ENCODE peak calls at places on chromosomes 4 and X, in nine cellular contexts. One of them, this sample, is unnamed.
A peak's percentile ranks its signal among the peaks of the same experiment; 100 is the strongest.

GRCh38 chrX:150731795-150732194 is 38.6 kb downstream of the MTMR1 start:
- DNase-seq in tibial nerve: no peak
- DNase-seq in heart left ventricle: no peak
- DNase-seq in Peyer's patch: no peak
- DNase-seq in endothelial cell of umbilical vein: no peak
- DNase-seq in DND-41: no peak
- DNase-seq in suprapubic skin: no peak
- DNase-seq in endodermal cell: no peak
- DNase-seq in K562: peak; percentile 10
- DNase-seq in this sample: no peak

GRCh38 chrX:129462707-129463106 is 60.6 kb downstream of the SMARCA1 start:
- DNase-seq in tibial nerve: no peak
- DNase-seq in suprapubic skin: no peak
- DNase-seq in endothelial cell of umbilical vein: no peak
- DNase-seq in endodermal cell: no peak
- DNase-seq in heart left ventricle: no peak
- DNase-seq in Peyer's patch: no peak
- DNase-seq in DND-41: no peak
- DNase-seq in K562: no peak
- DNase-seq in this sample: no peak

GRCh38 chrX:55624403-55624802 is 1.2 kb downstream of the FOXR2 start:
- DNase-seq in Peyer's patch: no peak
- DNase-seq in tibial nerve: no peak
- DNase-seq in suprapubic skin: no peak
- DNase-seq in heart left ventricle: no peak
- DNase-seq in endodermal cell: no peak
- DNase-seq in endothelial cell of umbilical vein: no peak
- DNase-seq in K562: no peak
- DNase-seq in DND-41: no peak
- DNase-seq in this sample: no peak

GRCh38 chr4:104490770-104491395 is 3.8 kb downstream of the CXXC4 start:
- DNase-seq in DND-41: peak; percentile 74
- DNase-seq in heart left ventricle: peak; percentile 83
- DNase-seq in tibial nerve: peak; percentile 35
- DNase-seq in endothelial cell of umbilical vein: peak; percentile 39
- DNase-seq in Peyer's patch: peak; percentile 22
- DNase-seq in suprapubic skin: peak; percentile 81
- DNase-seq in K562: peak; percentile 48
- DNase-seq in endodermal cell: peak; percentile 86
- DNase-seq in this sample: no peak

GRCh38 chrX:65635371-65635770 is 32.1 kb upstream of the MSN start:
- DNase-seq in endothelial cell of umbilical vein: no peak
- DNase-seq in heart left ventricle: no peak
- DNase-seq in endodermal cell: no peak
- DNase-seq in tibial nerve: peak; percentile 6
- DNase-seq in K562: no peak
- DNase-seq in suprapubic skin: no peak
- DNase-seq in DND-41: no peak
- DNase-seq in Peyer's patch: no peak
- DNase-seq in this sample: no peak

GRCh38 chrX:1124531-1124930 is 87.9 kb downstream of the CRLF2 start:
- DNase-seq in tibial nerve: no peak
- DNase-seq in suprapubic skin: no peak
- DNase-seq in Peyer's patch: no peak
- DNase-seq in heart left ventricle: no peak
- DNase-seq in DND-41: no peak
- DNase-seq in endothelial cell of umbilical vein: no peak
- DNase-seq in K562: no peak
- DNase-seq in endodermal cell: peak; percentile 27
- DNase-seq in this sample: no peak

GRCh38 chr4:22434895-22435294 is 81.0 kb downstream of the ADGRA3 start:
- DNase-seq in suprapubic skin: no peak
- DNase-seq in DND-41: no peak
- DNase-seq in Peyer's patch: no peak
- DNase-seq in heart left ventricle: no peak
- DNase-seq in endothelial cell of umbilical vein: peak; percentile 61
- DNase-seq in endodermal cell: peak; percentile 83
- DNase-seq in K562: peak; percentile 10
- DNase-seq in tibial nerve: no peak
- DNase-seq in this sample: no peak

GRCh38 chrX:1582686-1583437 is 8.5 kb upstream of the AKAP17A start:
- DNase-seq in endothelial cell of umbilical vein: no peak
- DNase-seq in DND-41: no peak
- DNase-seq in suprapubic skin: no peak
- DNase-seq in Peyer's patch: no peak
- DNase-seq in tibial nerve: no peak
- DNase-seq in endodermal cell: peak; percentile 32
- DNase-seq in heart left ventricle: no peak
- DNase-seq in K562: no peak
- DNase-seq in this sample: no peak

GRCh38 chr4:183185018-183185417 is 86.0 kb downstream of the WWC2 start:
- DNase-seq in endothelial cell of umbilical vein: no peak
- DNase-seq in Peyer's patch: no peak
- DNase-seq in suprapubic skin: no peak
- DNase-seq in tibial nerve: no peak
- DNase-seq in heart left ventricle: no peak
- DNase-seq in endodermal cell: no peak
- DNase-seq in DND-41: no peak
- DNase-seq in K562: no peak
- DNase-seq in this sample: no peak

GRCh38 chr4:164116286-164116685 is 621.8 kb downstream of the TMA16 start:
- DNase-seq in suprapubic skin: no peak
- DNase-seq in K562: no peak
- DNase-seq in endothelial cell of umbilical vein: no peak
- DNase-seq in DND-41: no peak
- DNase-seq in endodermal cell: no peak
- DNase-seq in heart left ventricle: no peak
- DNase-seq in Peyer's patch: no peak
- DNase-seq in tibial nerve: no peak
- DNase-seq in this sample: no peak

GRCh38 chr4:81627617-81628016 is 155.9 kb upstream of the RASGEF1B start:
- DNase-seq in DND-41: no peak
- DNase-seq in heart left ventricle: no peak
- DNase-seq in suprapubic skin: no peak
- DNase-seq in endothelial cell of umbilical vein: no peak
- DNase-seq in K562: no peak
- DNase-seq in Peyer's patch: no peak
- DNase-seq in tibial nerve: no peak
- DNase-seq in endodermal cell: peak; percentile 61
- DNase-seq in this sample: no peak

GRCh38 chrX:13427441-13428054 is 107.7 kb upstream of the ATXN3L start:
- DNase-seq in Peyer's patch: no peak
- DNase-seq in endothelial cell of umbilical vein: peak; percentile 1
- DNase-seq in heart left ventricle: no peak
- DNase-seq in tibial nerve: no peak
- DNase-seq in K562: peak; percentile 7
- DNase-seq in suprapubic skin: no peak
- DNase-seq in endodermal cell: no peak
- DNase-seq in DND-41: no peak
- DNase-seq in this sample: no peak

GRCh38 chrX:13742397-13743176 is 8.0 kb downstream of the OFD1 start:
- DNase-seq in K562: no peak
- DNase-seq in suprapubic skin: no peak
- DNase-seq in heart left ventricle: no peak
- DNase-seq in Peyer's patch: peak; percentile 31
- DNase-seq in tibial nerve: no peak
- DNase-seq in endothelial cell of umbilical vein: no peak
- DNase-seq in DND-41: no peak
- DNase-seq in endodermal cell: no peak
- DNase-seq in this sample: peak; percentile 29

DNA sequence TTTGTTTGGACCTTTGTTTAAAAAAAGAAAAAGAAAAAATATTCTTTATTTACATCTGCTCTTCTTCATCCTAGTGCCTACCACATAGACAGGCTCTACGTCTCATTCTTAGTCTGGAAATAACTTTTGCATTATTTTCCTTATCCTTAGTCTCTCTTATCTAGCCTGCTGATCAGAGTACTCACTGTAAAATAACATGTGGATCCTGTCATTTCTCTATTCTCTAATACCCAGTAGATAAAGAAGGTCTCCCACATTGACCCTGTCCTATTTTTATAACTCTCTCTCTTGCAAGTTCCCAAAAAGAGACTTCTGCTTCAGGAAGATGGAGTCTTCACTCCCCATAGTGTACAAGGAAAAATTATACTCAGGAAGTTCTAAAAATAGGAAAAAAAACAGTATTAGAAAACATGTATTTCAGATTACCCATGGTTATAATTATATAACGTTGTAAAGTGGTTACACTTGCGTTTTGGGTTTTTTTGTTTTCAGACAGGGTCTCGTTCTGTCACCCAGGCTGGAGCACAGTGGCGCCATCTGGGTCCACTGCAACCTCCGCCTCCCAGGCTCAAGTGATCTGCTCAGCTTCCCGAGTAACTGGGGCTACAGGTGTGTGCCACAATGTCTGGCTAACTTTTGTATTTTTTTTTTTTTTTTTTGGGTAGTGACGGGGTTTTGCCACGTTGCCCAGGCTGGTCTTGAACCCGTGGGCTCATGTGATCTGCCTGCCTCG is 23.8 kb downstream of the ZFX start:
- DNase-seq in DND-41: no peak
- DNase-seq in endodermal cell: peak; percentile 69
- DNase-seq in suprapubic skin: no peak
- DNase-seq in endothelial cell of umbilical vein: no peak
- DNase-seq in Peyer's patch: no peak
- DNase-seq in K562: no peak
- DNase-seq in tibial nerve: no peak
- DNase-seq in heart left ventricle: no peak
- DNase-seq in this sample: no peak
- H3K36me3 ChIP-seq in DND-41: peaks cover 51% of the 10 kb centered on the region
- H3K36me3 ChIP-seq in endodermal cell: peaks cover 36% of the 10 kb centered on the region
- H3K36me3 ChIP-seq in suprapubic skin: peaks cover 25% of the 10 kb centered on the region
- H3K36me3 ChIP-seq in endothelial cell of umbilical vein: no peaks in the 10 kb centered on the region
- H3K36me3 ChIP-seq in Peyer's patch: no peaks in the 10 kb centered on the region
- H3K36me3 ChIP-seq in K562: peaks cover 48% of the 10 kb centered on the region
- H3K36me3 ChIP-seq in tibial nerve: peaks cover 46% of the 10 kb centered on the region
- H3K36me3 ChIP-seq in heart left ventricle: peaks cover 46% of the 10 kb centered on the region
- H3K36me3 ChIP-seq in this sample: peaks cover 30% of the 10 kb centered on the region

GRCh38 chr4:7804759-7805385 is 134.8 kb downstream of the AFAP1 start:
- DNase-seq in heart left ventricle: no peak
- DNase-seq in Peyer's patch: no peak
- DNase-seq in DND-41: no peak
- DNase-seq in endothelial cell of umbilical vein: no peak
- DNase-seq in suprapubic skin: peak; percentile 54
- DNase-seq in tibial nerve: no peak
- DNase-seq in endodermal cell: peak; percentile 50
- DNase-seq in K562: no peak
- DNase-seq in this sample: no peak

GRCh38 chr4:7803992-7804758 is 135.5 kb downstream of the AFAP1 start:
- DNase-seq in DND-41: peak; percentile 76
- DNase-seq in heart left ventricle: peak; percentile 90
- DNase-seq in suprapubic skin: peak; percentile 90
- DNase-seq in K562: peak; percentile 86
- DNase-seq in endothelial cell of umbilical vein: peak; percentile 81
- DNase-seq in tibial nerve: peak; percentile 90
- DNase-seq in endodermal cell: peak; percentile 98
- DNase-seq in Peyer's patch: peak; percentile 71
- DNase-seq in this sample: peak; percentile 56

GRCh38 chr4:7805533-7806079 is 134.1 kb downstream of the AFAP1 start:
- DNase-seq in heart left ventricle: no peak
- DNase-seq in K562: no peak
- DNase-seq in endothelial cell of umbilical vein: peak; percentile 94
- DNase-seq in endodermal cell: peak; percentile 68
- DNase-seq in tibial nerve: no peak
- DNase-seq in Peyer's patch: no peak
- DNase-seq in suprapubic skin: no peak
- DNase-seq in DND-41: no peak
- DNase-seq in this sample: no peak

GRCh38 chr4:7802093-7802726 is 137.5 kb downstream of the AFAP1 start:
- DNase-seq in Peyer's patch: peak; percentile 64
- DNase-seq in endodermal cell: peak; percentile 96
- DNase-seq in endothelial cell of umbilical vein: peak; percentile 86
- DNase-seq in K562: peak; percentile 90
- DNase-seq in tibial nerve: peak; percentile 90
- DNase-seq in DND-41: peak; percentile 76
- DNase-seq in suprapubic skin: peak; percentile 88
- DNase-seq in heart left ventricle: no peak
- DNase-seq in this sample: peak; percentile 66

DNA sequence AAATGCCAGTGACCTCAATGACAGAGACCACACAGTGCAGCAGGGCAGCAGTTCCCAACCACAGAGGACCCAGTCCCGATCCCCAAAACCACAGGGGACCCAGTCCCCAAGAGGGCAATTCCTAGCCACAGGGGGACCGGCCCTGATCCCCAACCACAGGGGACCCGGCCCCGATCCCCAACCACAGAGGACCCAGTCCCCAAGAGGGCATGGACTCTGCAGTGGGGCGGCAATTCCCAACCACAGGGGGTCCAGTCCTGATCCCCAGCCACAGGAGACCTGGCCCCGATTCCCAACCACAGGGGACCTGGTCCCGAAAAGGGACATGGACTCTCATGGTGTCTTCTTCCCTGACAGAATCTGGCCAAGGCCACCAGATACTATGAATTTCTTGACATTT is 136.3 kb downstream of the AFAP1 start:
- DNase-seq in Peyer's patch: no peak
- DNase-seq in DND-41: no peak
- DNase-seq in heart left ventricle: no peak
- DNase-seq in suprapubic skin: peak; percentile 50
- DNase-seq in endothelial cell of umbilical vein: no peak
- DNase-seq in endodermal cell: no peak
- DNase-seq in K562: no peak
- DNase-seq in tibial nerve: no peak
- DNase-seq in this sample: no peak
- H3K4me1 ChIP-seq in Peyer's patch: peaks cover 32% of the 10 kb centered on the region
- H3K4me1 ChIP-seq in DND-41: no peaks in the 10 kb centered on the region
- H3K4me1 ChIP-seq in heart left ventricle: peaks cover 54% of the 10 kb centered on the region
- H3K4me1 ChIP-seq in suprapubic skin: peaks cover 24% of the 10 kb centered on the region
- H3K4me1 ChIP-seq in endothelial cell of umbilical vein: peaks cover 50% of the 10 kb centered on the region
- H3K4me1 ChIP-seq in endodermal cell: peaks cover 7% of the 10 kb centered on the region
- H3K4me1 ChIP-seq in K562: no peaks in the 10 kb centered on the region
- H3K4me1 ChIP-seq in tibial nerve: peaks cover 45% of the 10 kb centered on the region
- H3K4me1 ChIP-seq in this sample: no peaks in the 10 kb centered on the region

GRCh38 chr4:48332661-48333060 is 8.7 kb upstream of the SLAIN2 start:
- DNase-seq in tibial nerve: no peak
- DNase-seq in endodermal cell: no peak
- DNase-seq in endothelial cell of umbilical vein: no peak
- DNase-seq in Peyer's patch: no peak
- DNase-seq in heart left ventricle: no peak
- DNase-seq in suprapubic skin: no peak
- DNase-seq in K562: no peak
- DNase-seq in DND-41: no peak
- DNase-seq in this sample: no peak
- H3K27ac ChIP-seq in tibial nerve: no peak overlapping the region
- H3K27ac ChIP-seq in endodermal cell: no peak overlapping the region
- H3K27ac ChIP-seq in endothelial cell of umbilical vein: no peak overlapping the region
- H3K27ac ChIP-seq in Peyer's patch: no peak overlapping the region
- H3K27ac ChIP-seq in heart left ventricle: no peak overlapping the region
- H3K27ac ChIP-seq in suprapubic skin: peak overlapping the region; percentile 26
- H3K27ac ChIP-seq in K562: no peak overlapping the region
- H3K27ac ChIP-seq in DND-41: no peak overlapping the region
- H3K27ac ChIP-seq in this sample: no peak overlapping the region

GRCh38 chr4:143202824-143203223 is 18.1 kb downstream of the USP38 start:
- DNase-seq in tibial nerve: no peak
- DNase-seq in DND-41: no peak
- DNase-seq in Peyer's patch: no peak
- DNase-seq in K562: no peak
- DNase-seq in suprapubic skin: no peak
- DNase-seq in heart left ventricle: no peak
- DNase-seq in endodermal cell: no peak
- DNase-seq in endothelial cell of umbilical vein: peak; percentile 46
- DNase-seq in this sample: no peak

GRCh38 chr4:143203577-143203976 is 18.9 kb downstream of the USP38 start:
- DNase-seq in endodermal cell: no peak
- DNase-seq in tibial nerve: no peak
- DNase-seq in heart left ventricle: no peak
- DNase-seq in endothelial cell of umbilical vein: no peak
- DNase-seq in Peyer's patch: no peak
- DNase-seq in DND-41: no peak
- DNase-seq in K562: no peak
- DNase-seq in suprapubic skin: no peak
- DNase-seq in this sample: no peak

GRCh38 chr4:143207555-143207954 is 22.8 kb downstream of the USP38 start:
- DNase-seq in endothelial cell of umbilical vein: peak; percentile 27
- DNase-seq in Peyer's patch: no peak
- DNase-seq in tibial nerve: no peak
- DNase-seq in heart left ventricle: no peak
- DNase-seq in endodermal cell: no peak
- DNase-seq in K562: peak; percentile 15
- DNase-seq in suprapubic skin: no peak
- DNase-seq in DND-41: no peak
- DNase-seq in this sample: no peak
- H3K36me3 ChIP-seq in endothelial cell of umbilical vein: peaks cover 3% of the 10 kb centered on the region
- H3K36me3 ChIP-seq in Peyer's patch: no peaks in the 10 kb centered on the region
- H3K36me3 ChIP-seq in tibial nerve: peaks cover 43% of the 10 kb centered on the region
- H3K36me3 ChIP-seq in heart left ventricle: peaks cover 42% of the 10 kb centered on the region
- H3K36me3 ChIP-seq in endodermal cell: peaks cover 78% of the 10 kb centered on the region
- H3K36me3 ChIP-seq in K562: peaks cover 70% of the 10 kb centered on the region
- H3K36me3 ChIP-seq in suprapubic skin: peaks cover 35% of the 10 kb centered on the region
- H3K36me3 ChIP-seq in DND-41: peaks cover 77% of the 10 kb centered on the region
- H3K36me3 ChIP-seq in this sample: peaks cover 45% of the 10 kb centered on the region

This sample was measured in naive thymus-derived CD4-positive, alpha-beta T cell.